ENCODE peak calls at places on chromosomes 16 and 17, in four cellular contexts. P is astrocyte of the cerebellum; D is prostate gland; C is CD8-positive, alpha-beta T cell. W is an unnamed sample.

GRCh38 chr17:5364156-5364555 is 55.3 kb downstream of the NUP88 start:
- DNase-seq in C (no peak), P (no peak), D (no peak), W (peak; percentile 81)

GRCh38 chr16:58051821-58052603 is 26.5 kb downstream of the MMP15 start:
- DNase-seq in D (no peak), P (no peak), C (no peak), W (no peak)

GRCh38 chr16:22014271-22014873 is 6.5 kb downstream of the MOSMO start:
- DNase-seq in P (no peak), C (no peak), D (no peak), W (no peak)

GRCh38 chr16:10988164-10988803 is 43.9 kb downstream of the CLEC16A start:
- DNase-seq in D (no peak), C (no peak), P (no peak), W (no peak)

GRCh38 chr17:81371910-81372760 is 23.1 kb upstream of the BAHCC1 start:
- DNase-seq in C (no peak), P (no peak), D (no peak), W (peak; percentile 54)

GRCh38 chr17:50563095-50563511 is 2.6 kb downstream of the CACNA1G start:
- DNase-seq in D (no peak), C (no peak), P (no peak), W (no peak)

GRCh38 chr17:82775033-82775823 is 23.4 kb downstream of the TBCD start:
- DNase-seq in P (no peak), D (peak; percentile 70), C (peak; percentile 29), W (peak; percentile 38)

GRCh38 chr16:23079683-23080221 is 69.5 kb downstream of the USP31 start:
- DNase-seq in D (peak; percentile 60), P (no peak), C (no peak), W (no peak)

GRCh38 chr16:57268804-57269800 is 15.4 kb downstream of the PLLP start:
- DNase-seq in P (no peak), C (no peak), D (no peak), W (no peak)

GRCh38 chr16:79994413-79994812 is 393.9 kb upstream of the MAF start:
- DNase-seq in P (no peak), D (no peak), C (no peak), W (no peak)

GRCh38 chr16:57258226-57258909 is 13.3 kb downstream of the ARL2BP start:
- DNase-seq in P (no peak), D (no peak), C (no peak), W (no peak)

GRCh38 chr17:61519754-61520440 is 67.7 kb downstream of the TBX4 start:
- DNase-seq in D (no peak), C (no peak), P (no peak), W (no peak)

GRCh38 chr16:2475413-2476344 is 752 bp downstream of the TBC1D24 start:
- DNase-seq in P (no peak), D (no peak), C (no peak), W (no peak)

GRCh38 chr17:10025976-10026785 is 121.1 kb upstream of the RCVRN start:
- DNase-seq in C (no peak), D (no peak), P (no peak), W (no peak)

GRCh38 chr17:32588982-32589381 is 102.2 kb downstream of the CDK5R1 start:
- DNase-seq in P (no peak), C (no peak), D (no peak), W (no peak)

GRCh38 chr16:66606000-66606751 is 1.7 kb downstream of the CMTM3 start:
- DNase-seq in D (no peak), P (no peak), C (no peak), W (no peak)

GRCh38 chr16:90026135-90026534 is 6.9 kb upstream of the DBNDD1 start:
- DNase-seq in C (no peak), D (no peak), P (no peak), W (no peak)

GRCh38 chr17:77513045-77513444 is 372.3 kb downstream of the SEC14L1 start:
- DNase-seq in P (no peak), C (no peak), D (no peak), W (no peak)

GRCh38 chr16:13992976-13993375 is 73.0 kb downstream of the ERCC4 start:
- DNase-seq in C (no peak), D (no peak), P (no peak), W (no peak)

GRCh38 chr17:44235583-44235936 is 16.1 kb upstream of the UBTF start:
- DNase-seq in D (no peak), C (no peak), P (no peak), W (no peak)

GRCh38 chr16:58196898-58197313 is 1.0 kb downstream of the CSNK2A2 start:
- DNase-seq in D (no peak), C (no peak), P (no peak), W (peak; percentile 29)

GRCh38 chr17:1179635-1180433 is at the start of gene ABR:
- DNase-seq in P (no peak), D (peak; percentile 50), C (peak; percentile 49), W (peak; percentile 24)

GRCh38 chr17:48611213-48611612 is 396 bp upstream of the HOXB7 start:
- DNase-seq in C (no peak), P (no peak), D (no peak), W (no peak)
- H3K4me3 ChIP-seq in C (peak overlapping the region; percentile 90), P (no peak overlapping the region), D (peak overlapping the region; percentile 28), W (peak overlapping the region; percentile 67)

DNA sequence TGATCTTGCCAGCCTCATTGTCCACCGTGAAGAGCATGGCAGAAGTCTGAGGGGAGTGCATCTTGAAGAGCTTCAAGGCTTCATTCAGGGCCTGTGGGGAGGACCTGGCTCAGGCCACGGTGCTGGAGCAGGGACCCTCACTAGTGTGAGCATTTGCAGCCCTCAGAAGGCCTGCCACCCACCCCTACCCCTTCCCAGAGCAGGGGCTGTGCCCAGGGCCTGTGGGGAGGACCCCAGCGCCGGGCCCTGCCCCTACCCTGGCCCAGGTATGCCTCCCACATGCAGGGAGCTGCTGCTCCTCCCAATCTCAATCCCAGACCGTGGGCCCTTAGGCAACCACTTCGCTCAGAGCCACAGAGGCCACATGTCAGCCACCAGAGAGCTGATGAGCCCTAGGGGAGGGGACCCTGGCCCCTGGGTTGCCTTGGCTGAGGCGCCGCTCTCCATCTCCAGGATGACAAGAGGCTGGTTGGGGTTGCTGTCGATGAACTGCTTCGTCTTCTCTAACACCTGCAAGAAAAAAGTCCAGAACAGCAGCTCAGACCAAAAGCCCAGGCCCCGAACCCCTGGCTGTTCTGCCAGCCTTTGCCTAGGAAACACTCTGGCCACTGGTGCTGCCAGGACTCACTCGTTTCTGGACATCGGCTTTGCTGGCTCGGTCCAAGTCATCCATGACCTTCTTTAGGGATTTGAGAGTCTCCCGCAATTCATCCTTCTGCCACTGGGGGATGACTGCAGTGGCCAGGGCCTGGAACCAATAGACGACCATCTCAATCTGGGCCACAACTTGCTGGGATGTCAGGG is 1.8 kb upstream of the EXOSC6 start:
- DNase-seq in D (no peak), C (no peak), P (no peak), W (peak; percentile 40)
- TF ChIP-seq CTCF in D (peak; percentile 11), C (peak; percentile 42), P (peak; percentile 72), W (peak; percentile 52)

DNA sequence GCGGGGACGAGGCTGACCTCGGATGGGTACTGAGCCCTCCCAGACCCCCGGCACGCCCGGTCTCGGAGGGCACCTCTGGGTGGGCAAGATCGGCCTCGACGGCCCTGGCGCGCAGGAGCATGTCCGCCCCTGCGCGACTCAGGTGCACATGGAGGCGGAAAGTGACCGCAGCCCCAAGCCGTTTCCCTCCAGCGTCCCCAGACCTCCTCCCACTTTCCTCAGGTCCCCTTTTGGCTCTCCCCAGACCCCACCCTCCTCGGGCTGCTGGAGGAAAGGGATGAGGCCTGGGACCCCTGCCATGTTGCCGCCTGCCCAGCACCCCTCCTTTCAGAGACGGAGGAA is 10.0 kb downstream of the RPL19 start:
- DNase-seq in P (no peak), D (no peak), C (no peak), W (no peak)
- H3K4me3 ChIP-seq in P (peak overlapping the region; percentile 31), D (peak overlapping the region; percentile 28), C (peak overlapping the region; percentile 34), W (peak overlapping the region; percentile 46)

GRCh38 chr17:74859439-74860228 is at the start of gene GRIN2C:
- DNase-seq in D (no peak), P (no peak), C (no peak), W (no peak)

GRCh38 chr17:74860999-74861553 is 1.4 kb upstream of the GRIN2C start:
- DNase-seq in P (no peak), C (no peak), D (no peak), W (no peak)

GRCh38 chr17:74858672-74859438 is 830 bp downstream of the GRIN2C start:
- DNase-seq in D (no peak), P (no peak), C (no peak), W (peak; percentile 48)

GRCh38 chr17:74861554-74862107 is 1.9 kb upstream of the GRIN2C start:
- DNase-seq in C (no peak), P (no peak), D (no peak), W (no peak)

DNA sequence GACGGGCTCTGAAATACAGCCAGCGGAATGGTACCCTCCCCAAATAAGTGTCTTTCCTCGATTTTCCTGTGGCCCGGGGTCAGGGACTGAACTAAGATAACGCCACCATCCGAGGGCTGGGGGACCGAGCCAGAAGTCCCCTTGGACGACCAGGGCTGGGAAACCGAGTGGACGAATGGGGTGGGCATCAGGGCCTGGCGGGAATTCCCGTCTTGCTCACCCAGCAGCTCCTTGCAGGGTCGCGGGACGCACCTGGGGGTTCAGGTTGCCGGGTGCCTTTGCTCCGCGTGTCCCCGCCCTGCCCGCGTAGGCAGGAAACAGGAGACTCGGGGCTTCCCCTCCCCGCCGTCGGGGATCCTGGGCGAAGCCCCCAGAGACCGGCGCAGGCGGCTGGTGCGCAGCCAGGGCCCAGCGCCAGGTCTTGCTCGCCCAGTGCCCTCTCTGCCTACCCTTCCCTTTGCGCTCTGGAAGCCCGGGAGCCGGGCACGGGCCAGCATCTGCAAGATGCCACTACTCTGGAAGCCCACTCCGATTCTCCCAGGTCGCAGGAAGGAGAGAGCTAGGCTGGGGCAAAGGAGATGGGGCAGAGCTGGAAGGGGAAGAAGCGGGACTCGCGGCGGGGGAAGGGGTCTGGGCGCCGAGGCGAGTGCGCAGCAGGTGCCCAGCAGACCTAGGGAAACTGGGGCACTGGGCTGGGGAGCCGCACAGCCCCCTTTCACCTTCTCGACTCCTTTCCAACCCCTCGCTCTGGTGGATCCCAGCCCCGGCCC is 729 bp upstream of the GRIN2C start:
- DNase-seq in C (no peak), P (no peak), D (no peak), W (no peak)
- TF ChIP-seq CTCF in C (no peak), P (no peak), D (no peak), W (no peak)

DNA sequence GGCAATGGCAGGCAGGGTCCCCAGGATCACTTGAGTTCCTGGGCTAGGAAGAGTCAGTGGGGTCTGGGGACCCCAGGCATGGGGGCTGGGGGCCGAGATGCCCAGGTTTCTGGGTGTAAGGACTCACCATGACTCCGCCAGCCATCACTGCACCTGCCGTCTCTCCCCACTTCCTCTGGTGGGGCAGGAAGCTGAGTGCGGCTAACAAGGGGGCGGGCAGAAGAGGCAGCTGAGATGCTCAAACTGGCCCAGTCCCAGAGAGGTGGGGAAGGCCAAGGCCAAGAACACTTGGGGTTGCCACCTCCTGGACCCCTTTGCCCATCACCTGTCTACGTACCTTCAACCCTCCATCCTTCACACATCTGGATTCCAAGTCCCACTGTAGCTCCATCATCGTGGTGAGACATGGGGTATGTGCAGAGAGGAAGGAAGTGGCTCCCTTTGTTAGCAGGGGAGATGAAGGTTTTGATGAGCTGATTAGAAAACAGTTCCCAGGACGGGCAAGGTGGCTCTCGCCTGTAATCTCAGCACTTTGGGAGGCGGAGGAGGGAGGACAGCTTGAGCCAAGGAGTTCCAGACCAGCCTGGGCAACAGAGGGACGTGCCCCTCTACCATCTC is at the start of gene SEPTIN1:
- DNase-seq in C (peak; percentile 73), D (no peak), P (no peak), W (no peak)
- H3K4me3 ChIP-seq in C (peak within 1 kb of the TSS; percentile 69), D (no peak within 1 kb of the TSS), P (no peak within 1 kb of the TSS), W (no peak within 1 kb of the TSS)

GRCh38 chr17:20234266-20234665 is 225.1 kb downstream of the SPECC1 start:
- DNase-seq in C (peak; percentile 17), P (no peak), D (no peak), W (no peak)
- TF ChIP-seq CTCF in C (no peak), P (no peak), D (no peak), W (no peak)

GRCh38 chr16:4081577-4082021 is 34.6 kb downstream of the ADCY9 start:
- DNase-seq in D (no peak), P (no peak), C (peak; percentile 6), W (peak; percentile 66)
- H3K4me3 ChIP-seq in D (no peak overlapping the region), P (no peak overlapping the region), C (peak overlapping the region; percentile 18), W (no peak overlapping the region)

W was measured in AG10803.